ENCODE peak calls at places on chromosomes 11 and 22, in six cellular contexts. B is activated CD4-positive, alpha-beta T cell treated with anti-CD3 and anti-CD28 coated beads, Interleukin-2, amount 10 ng/mL, durations not matched to agents 24 days and 14 days; S is cardiac muscle cell; X is thyroid gland; U is activated T-helper 1 cell treated with Interleukin-2 at 50 U/mL for 16 hours; Q is amygdala. N is an unnamed sample.

GRCh38 chr22:20437253-20438065 is at the start of gene SCARF2:
- DNase-seq in X (peak), U (no peak), B (peak), Q (no peak), S (peak), N (no peak)

GRCh38 chr11:66548041-66548440 is 1.3 kb downstream of the ACTN3 start:
- DNase-seq in U (no peak), X (no peak), Q (no peak), B (no peak), S (no peak), N (no peak)

GRCh38 chr11:1505480-1505879 is 18.9 kb upstream of the MOB2 start:
- DNase-seq in X (no peak), Q (no peak), U (no peak), B (no peak), S (no peak), N (no peak)

GRCh38 chr22:43118953-43119458 is 8.5 kb downstream of the BIK start:
- DNase-seq in U (no peak), S (peak), X (no peak), Q (no peak), B (no peak), N (no peak)

GRCh38 chr22:16824718-16825687 is at the start of gene XKR3:
- DNase-seq in X (no peak), Q (no peak), B (peak), S (no peak), U (no peak), N (no peak)

GRCh38 chr22:40560551-40560950 is 76.0 kb downstream of the MRTFA start:
- DNase-seq in S (no peak), X (no peak), Q (no peak), B (peak), U (no peak), N (no peak)

GRCh38 chr11:111729441-111729840 is 36.7 kb downstream of the PPP2R1B start:
- DNase-seq in U (no peak), S (no peak), B (no peak), X (no peak), Q (no peak), N (no peak)

GRCh38 chr22:19766506-19767426 is 6.2 kb downstream of the TBX1 start:
- DNase-seq in X (peak), Q (no peak), B (peak), U (peak), S (peak), N (peak)

GRCh38 chr11:64312947-64313346 is 4.4 kb downstream of the TRMT112 start:
- DNase-seq in S (no peak), U (no peak), B (no peak), Q (no peak), X (no peak), N (no peak)

GRCh38 chr11:120091121-120091520 is 46.8 kb downstream of the TRIM29 start:
- DNase-seq in Q (no peak), B (no peak), U (no peak), X (no peak), S (no peak), N (no peak)

GRCh38 chr11:13462311-13462927 is 603 bp downstream of the BTBD10 start:
- DNase-seq in Q (peak), S (peak), X (peak), U (peak), B (peak), N (peak)

GRCh38 chr11:70887428-70887827 is 364.9 kb downstream of the SHANK2 start:
- DNase-seq in S (no peak), B (no peak), Q (no peak), U (no peak), X (no peak), N (no peak)

GRCh38 chr22:17929909-17930308 is 94.5 kb downstream of the MICAL3 start:
- DNase-seq in X (no peak), S (no peak), Q (no peak), B (no peak), U (no peak), N (no peak)

GRCh38 chr11:111324277-111324720 is 26.0 kb downstream of the POU2AF3 start:
- DNase-seq in X (no peak), U (no peak), Q (no peak), S (no peak), B (no peak), N (no peak)

GRCh38 chr22:38788016-38788415 is 5.9 kb downstream of the DNAL4 start:
- DNase-seq in B (no peak), X (peak), S (no peak), U (no peak), Q (no peak), N (no peak)

GRCh38 chr11:75406338-75406777 is 7.0 kb downstream of the RPS3 start:
- DNase-seq in Q (no peak), U (no peak), S (no peak), X (no peak), B (no peak), N (no peak)

GRCh38 chr11:2789791-2790580 is 90.2 kb upstream of the KCNQ1OT1 start:
- DNase-seq in X (peak), U (no peak), Q (no peak), B (no peak), S (no peak), N (no peak)

GRCh38 chr11:11279956-11280689 is 72.9 kb downstream of the CSNK2A3 start:
- DNase-seq in Q (no peak), B (peak), U (no peak), S (no peak), X (no peak), N (no peak)

GRCh38 chr11:73520358-73521061 is 77.4 kb downstream of the FAM168A start:
- DNase-seq in S (no peak), U (no peak), Q (no peak), B (peak), X (no peak), N (no peak)

GRCh38 chr11:62120001-62120400 is 3.8 kb upstream of the INCENP start:
- DNase-seq in X (peak), B (no peak), S (no peak), Q (no peak), U (no peak), N (no peak)

GRCh38 chr11:113189909-113190667 is 124.3 kb upstream of the TTC12 start:
- DNase-seq in U (no peak), B (no peak), S (no peak), X (no peak), Q (peak), N (peak)

GRCh38 chr22:42930810-42931420 is 73.8 kb upstream of the ARFGAP3 start:
- DNase-seq in Q (no peak), S (no peak), X (no peak), B (no peak), U (no peak), N (peak)